ENCODE peak calls at places on chromosome 1, in six cellular contexts. F is AG04450, M is tibial artery, D is endothelial cell, J is cardiac fibroblast, L is PC-9. R is an unnamed sample.

GRCh38 chr1:59229138-59229537 is 67.8 kb upstream of the FGGY start:
- DNase-seq in F (no peak), M (no peak), D (no peak), J (peak), L (no peak), R (no peak)

GRCh38 chr1:1171551-1172340 is 1.9 kb upstream of the TTLL10 start:
- DNase-seq in F (no peak), M (peak), D (peak), J (no peak), L (no peak), R (no peak)

GRCh38 chr1:150813028-150813707 is 5.1 kb upstream of the CTSK start:
- DNase-seq in F (peak), M (peak), D (peak), J (peak), L (peak), R (peak)

GRCh38 chr1:39395357-39395831 is 96.0 kb upstream of the BMP8A start:
- DNase-seq in F (peak), M (no peak), D (no peak), J (peak), L (peak), R (peak)

GRCh38 chr1:231695439-231696255 is 69.1 kb downstream of the DISC1 start:
- DNase-seq in F (no peak), M (no peak), D (no peak), J (peak), L (no peak), R (no peak)

GRCh38 chr1:30670195-30671060 is 53.0 kb downstream of the MATN1 start:
- DNase-seq in F (no peak), M (no peak), D (no peak), J (peak), L (no peak), R (no peak)

GRCh38 chr1:1419363-1419811 is 1.7 kb downstream of the ANKRD65 start:
- DNase-seq in F (no peak), M (no peak), D (no peak), J (no peak), L (no peak), R (no peak)

GRCh38 chr1:45883633-45884032 is 80.2 kb downstream of the MAST2 start:
- DNase-seq in F (no peak), M (no peak), D (no peak), J (no peak), L (no peak), R (no peak)

GRCh38 chr1:158053276-158053675 is 59.8 kb downstream of the KIRREL1 start:
- DNase-seq in F (no peak), M (no peak), D (no peak), J (no peak), L (no peak), R (no peak)

GRCh38 chr1:56551691-56552090 is 27.7 kb downstream of the PLPP3 start:
- DNase-seq in F (no peak), M (no peak), D (no peak), J (no peak), L (no peak), R (no peak)

GRCh38 chr1:63407002-63407401 is 39.6 kb downstream of the ALG6 start:
- DNase-seq in F (no peak), M (no peak), D (no peak), J (no peak), L (peak), R (no peak)

GRCh38 chr1:88311907-88312306 is 372.2 kb upstream of the PKN2 start:
- DNase-seq in F (no peak), M (no peak), D (no peak), J (no peak), L (no peak), R (peak)

GRCh38 chr1:167512262-167512661 is 6.1 kb downstream of the CD247 start:
- DNase-seq in F (no peak), M (no peak), D (no peak), J (no peak), L (no peak), R (no peak)

GRCh38 chr1:111789666-111790316 is 34.1 kb downstream of the DDX20 start:
- DNase-seq in F (no peak), M (peak), D (no peak), J (peak), L (no peak), R (no peak)
- TF ChIP-seq CTCF in F (no peak), M (peak), D (no peak), J (no peak), L (no peak), R (no peak)

DNA sequence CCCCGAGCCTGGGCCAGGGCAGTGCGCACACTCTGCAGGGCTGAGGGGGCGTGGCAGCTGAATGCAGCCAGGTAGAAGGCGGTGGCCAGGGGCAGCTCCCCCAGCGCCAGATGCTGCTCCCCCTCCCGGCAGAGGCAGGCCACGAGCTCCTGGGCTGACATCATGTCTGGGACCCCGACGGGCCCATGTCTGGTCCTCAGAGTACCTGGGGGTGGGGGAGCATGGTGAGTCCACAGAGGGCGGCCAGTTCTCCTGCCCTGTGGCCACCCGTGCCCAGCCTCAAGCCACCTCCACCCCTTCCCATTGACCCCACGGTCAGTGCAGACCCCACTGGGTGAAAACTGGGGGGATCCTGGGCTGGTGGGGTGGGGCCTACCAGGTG is 838 bp downstream of the TTC34 start:
- DNase-seq in F (no peak), M (peak), D (no peak), J (no peak), L (no peak), R (no peak)
- TF ChIP-seq CTCF in F (no peak), M (no peak), D (no peak), J (no peak), L (no peak), R (no peak)

DNA sequence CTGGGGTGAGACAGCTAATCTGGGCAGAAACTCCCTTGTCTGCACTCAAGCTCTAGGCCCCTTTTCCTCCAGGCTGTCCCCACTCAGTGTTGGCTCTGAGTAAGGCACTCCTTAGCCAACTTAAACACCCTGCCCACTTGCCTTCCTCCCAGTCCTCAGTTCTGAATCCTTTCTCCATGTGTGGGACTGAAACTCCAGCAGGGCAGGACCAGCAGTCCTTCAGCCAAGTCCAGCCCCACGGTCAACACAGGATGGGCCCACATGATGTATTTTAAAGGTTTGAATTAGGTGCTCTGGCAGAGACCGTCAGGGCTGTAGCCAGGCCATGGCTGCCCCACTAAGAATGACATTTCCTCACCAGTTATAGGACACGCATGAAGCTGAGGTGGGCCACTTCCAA is 107.8 kb downstream of the EDEM3 start:
- DNase-seq in F (no peak), M (peak), D (no peak), J (no peak), L (no peak), R (no peak)
- TF ChIP-seq CTCF in F (no peak), M (no peak), D (no peak), J (no peak), L (no peak), R (no peak)

DNA sequence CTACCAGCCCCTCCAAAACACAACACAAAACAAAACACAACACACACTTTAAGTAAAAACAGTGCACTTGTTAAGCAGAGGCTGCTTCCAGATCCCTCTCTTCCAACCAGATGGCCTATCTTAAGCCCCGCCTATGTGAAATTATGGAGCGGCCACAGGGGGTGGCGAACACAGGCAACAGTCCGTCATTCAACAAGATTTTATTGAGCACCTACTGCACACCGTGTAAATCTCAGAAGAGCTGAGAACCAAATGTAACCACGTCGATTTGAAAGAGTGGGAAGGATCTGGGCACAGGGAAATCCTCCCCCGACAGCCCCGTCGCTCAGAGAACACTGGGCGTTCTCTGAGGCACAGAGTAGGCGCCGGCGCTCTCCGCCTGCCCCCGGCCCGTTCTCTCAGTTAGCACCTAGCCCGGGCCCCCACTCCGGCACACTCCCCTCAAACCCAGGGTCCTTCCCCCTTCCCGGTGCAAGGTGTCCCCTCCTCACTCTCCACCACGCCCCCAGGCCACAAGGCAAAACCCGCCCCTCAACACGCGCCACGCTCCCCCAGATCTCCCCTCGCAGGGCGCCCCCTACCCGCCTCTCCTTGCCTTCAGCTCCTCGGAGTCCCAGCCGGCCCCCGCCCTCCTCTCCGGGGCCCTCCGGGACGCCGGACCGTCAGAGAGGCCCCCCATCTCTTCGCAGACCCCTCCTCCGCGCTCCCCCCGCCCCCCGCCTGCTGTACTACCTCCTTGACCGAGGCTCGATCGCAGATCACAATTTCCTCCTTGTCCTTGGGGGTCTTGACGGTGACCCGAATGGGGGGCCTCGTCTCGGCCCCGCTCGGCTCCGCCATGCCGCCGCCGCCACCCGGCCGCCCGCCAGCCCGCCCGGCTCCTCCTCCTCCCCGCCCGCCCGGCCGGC is 482 bp downstream of the UBQLN4 start:
- DNase-seq in F (no peak), M (peak), D (peak), J (peak), L (peak), R (peak)
- TF ChIP-seq CTCF in F (peak), M (no peak), D (peak), J (no peak), L (peak), R (peak)

GRCh38 chr1:161226320-161226711 is 456 bp downstream of the TOMM40L start:
- DNase-seq in F (no peak), M (no peak), D (no peak), J (no peak), L (no peak), R (no peak)
- TF ChIP-seq CTCF in F (no peak), M (no peak), D (no peak), J (no peak), L (no peak), R (no peak)